ENCODE peak calls at places on chromosomes 2 and 18, in eight cellular contexts. One of them, this sample, is unnamed.

GRCh38 chr2:64599469-64599868 is 54.2 kb downstream of the SERTAD2 start:
- DNase-seq in thyroid gland: peak; percentile 53
- DNase-seq in fibroblast of lung: no peak
- DNase-seq in heart left ventricle: no peak
- DNase-seq in AG04450: no peak
- DNase-seq in HL-60: no peak
- DNase-seq in fibroblast of mammary gland: no peak
- DNase-seq in cardiac muscle cell: peak; percentile 12
- DNase-seq in this sample: no peak

GRCh38 chr2:41598161-41598894 is 449.5 kb upstream of the PKDCC start:
- DNase-seq in fibroblast of lung: peak; percentile 38
- DNase-seq in cardiac muscle cell: peak; percentile 92
- DNase-seq in heart left ventricle: no peak
- DNase-seq in thyroid gland: no peak
- DNase-seq in fibroblast of mammary gland: peak; percentile 69
- DNase-seq in AG04450: no peak
- DNase-seq in HL-60: no peak
- DNase-seq in this sample: no peak

GRCh38 chr18:53990485-53990884 is 234.0 kb downstream of the MBD2 start:
- DNase-seq in thyroid gland: no peak
- DNase-seq in AG04450: no peak
- DNase-seq in HL-60: no peak
- DNase-seq in heart left ventricle: no peak
- DNase-seq in fibroblast of lung: no peak
- DNase-seq in cardiac muscle cell: peak; percentile 11
- DNase-seq in fibroblast of mammary gland: no peak
- DNase-seq in this sample: no peak

GRCh38 chr2:120743657-120744056 is 8.0 kb downstream of the GLI2 start:
- DNase-seq in heart left ventricle: peak; percentile 21
- DNase-seq in AG04450: no peak
- DNase-seq in cardiac muscle cell: no peak
- DNase-seq in thyroid gland: no peak
- DNase-seq in HL-60: no peak
- DNase-seq in fibroblast of lung: no peak
- DNase-seq in fibroblast of mammary gland: no peak
- DNase-seq in this sample: no peak

GRCh38 chr18:23365602-23366001 is 87.5 kb upstream of the RIOK3 start:
- DNase-seq in AG04450: no peak
- DNase-seq in fibroblast of lung: peak; percentile 18
- DNase-seq in fibroblast of mammary gland: peak; percentile 82
- DNase-seq in cardiac muscle cell: peak; percentile 61
- DNase-seq in heart left ventricle: no peak
- DNase-seq in HL-60: no peak
- DNase-seq in thyroid gland: no peak
- DNase-seq in this sample: no peak

GRCh38 chr18:80041424-80041823 is 7.2 kb downstream of the RBFA start:
- DNase-seq in fibroblast of mammary gland: no peak
- DNase-seq in cardiac muscle cell: no peak
- DNase-seq in thyroid gland: no peak
- DNase-seq in heart left ventricle: no peak
- DNase-seq in fibroblast of lung: no peak
- DNase-seq in AG04450: no peak
- DNase-seq in HL-60: no peak
- DNase-seq in this sample: no peak

GRCh38 chr2:190765386-190766173 is 115.0 kb upstream of the GLS start:
- DNase-seq in fibroblast of lung: peak; percentile 71
- DNase-seq in fibroblast of mammary gland: peak; percentile 89
- DNase-seq in AG04450: peak; percentile 29
- DNase-seq in heart left ventricle: no peak
- DNase-seq in cardiac muscle cell: peak; percentile 71
- DNase-seq in thyroid gland: no peak
- DNase-seq in HL-60: no peak
- DNase-seq in this sample: peak; percentile 89

GRCh38 chr2:130183500-130184373 is 1.7 kb downstream of the MZT2B start:
- DNase-seq in cardiac muscle cell: peak; percentile 56
- DNase-seq in heart left ventricle: no peak
- DNase-seq in HL-60: no peak
- DNase-seq in fibroblast of lung: peak; percentile 33
- DNase-seq in thyroid gland: peak; percentile 85
- DNase-seq in fibroblast of mammary gland: peak; percentile 35
- DNase-seq in AG04450: no peak
- DNase-seq in this sample: no peak

GRCh38 chr2:74440378-74441110 is 1.2 kb downstream of the RTKN start:
- DNase-seq in thyroid gland: peak; percentile 93
- DNase-seq in AG04450: no peak
- DNase-seq in fibroblast of mammary gland: peak; percentile 68
- DNase-seq in cardiac muscle cell: peak; percentile 90
- DNase-seq in heart left ventricle: peak; percentile 93
- DNase-seq in fibroblast of lung: peak; percentile 85
- DNase-seq in HL-60: no peak
- DNase-seq in this sample: no peak

GRCh38 chr2:227462972-227463931 is 8.7 kb upstream of the AGFG1 start:
- DNase-seq in heart left ventricle: no peak
- DNase-seq in thyroid gland: no peak
- DNase-seq in cardiac muscle cell: no peak
- DNase-seq in fibroblast of lung: no peak
- DNase-seq in HL-60: no peak
- DNase-seq in fibroblast of mammary gland: peak; percentile 48
- DNase-seq in AG04450: no peak
- DNase-seq in this sample: no peak

GRCh38 chr2:185644828-185645227 is 93.8 kb upstream of the FSIP2 start:
- DNase-seq in cardiac muscle cell: no peak
- DNase-seq in AG04450: no peak
- DNase-seq in heart left ventricle: no peak
- DNase-seq in fibroblast of mammary gland: no peak
- DNase-seq in fibroblast of lung: peak; percentile 26
- DNase-seq in HL-60: no peak
- DNase-seq in thyroid gland: no peak
- DNase-seq in this sample: no peak

GRCh38 chr2:194223173-194223670 is 1433.8 kb upstream of the SLC39A10 start:
- DNase-seq in thyroid gland: no peak
- DNase-seq in AG04450: no peak
- DNase-seq in HL-60: no peak
- DNase-seq in heart left ventricle: no peak
- DNase-seq in cardiac muscle cell: no peak
- DNase-seq in fibroblast of mammary gland: no peak
- DNase-seq in fibroblast of lung: no peak
- DNase-seq in this sample: no peak

GRCh38 chr2:61763605-61764034 is 90.2 kb downstream of the FAM161A start:
- DNase-seq in fibroblast of lung: peak; percentile 87
- DNase-seq in HL-60: peak; percentile 68
- DNase-seq in heart left ventricle: peak; percentile 86
- DNase-seq in fibroblast of mammary gland: peak; percentile 89
- DNase-seq in AG04450: peak; percentile 62
- DNase-seq in thyroid gland: peak; percentile 77
- DNase-seq in cardiac muscle cell: peak; percentile 93
- DNase-seq in this sample: peak; percentile 70

GRCh38 chr18:23855721-23856120 is 158.8 kb upstream of the TTC39C start:
- DNase-seq in fibroblast of mammary gland: no peak
- DNase-seq in cardiac muscle cell: no peak
- DNase-seq in HL-60: no peak
- DNase-seq in AG04450: no peak
- DNase-seq in fibroblast of lung: no peak
- DNase-seq in thyroid gland: no peak
- DNase-seq in heart left ventricle: no peak
- DNase-seq in this sample: no peak

GRCh38 chr2:230472619-230473018 is 56.6 kb downstream of the SP100 start:
- DNase-seq in AG04450: no peak
- DNase-seq in thyroid gland: no peak
- DNase-seq in fibroblast of mammary gland: peak; percentile 91
- DNase-seq in HL-60: peak; percentile 58
- DNase-seq in cardiac muscle cell: peak; percentile 43
- DNase-seq in fibroblast of lung: peak; percentile 37
- DNase-seq in heart left ventricle: no peak
- DNase-seq in this sample: peak; percentile 89

GRCh38 chr18:13381907-13382682 is 163.5 kb downstream of the LDLRAD4 start:
- DNase-seq in AG04450: no peak
- DNase-seq in fibroblast of lung: peak; percentile 40
- DNase-seq in cardiac muscle cell: peak; percentile 75
- DNase-seq in fibroblast of mammary gland: peak; percentile 57
- DNase-seq in HL-60: no peak
- DNase-seq in thyroid gland: peak; percentile 85
- DNase-seq in heart left ventricle: peak; percentile 80
- DNase-seq in this sample: no peak

GRCh38 chr2:45275806-45276205 is 266.6 kb upstream of the SIX2 start:
- DNase-seq in fibroblast of mammary gland: no peak
- DNase-seq in HL-60: no peak
- DNase-seq in cardiac muscle cell: no peak
- DNase-seq in thyroid gland: no peak
- DNase-seq in fibroblast of lung: no peak
- DNase-seq in heart left ventricle: no peak
- DNase-seq in AG04450: no peak
- DNase-seq in this sample: no peak

GRCh38 chr2:112821142-112821541 is 15.4 kb downstream of the IL1B start:
- DNase-seq in AG04450: no peak
- DNase-seq in fibroblast of mammary gland: no peak
- DNase-seq in heart left ventricle: no peak
- DNase-seq in HL-60: no peak
- DNase-seq in cardiac muscle cell: no peak
- DNase-seq in fibroblast of lung: no peak
- DNase-seq in thyroid gland: no peak
- DNase-seq in this sample: no peak

GRCh38 chr2:128416366-128416765 is 97.7 kb upstream of the HS6ST1 start:
- DNase-seq in heart left ventricle: no peak
- DNase-seq in AG04450: no peak
- DNase-seq in fibroblast of mammary gland: no peak
- DNase-seq in thyroid gland: no peak
- DNase-seq in fibroblast of lung: no peak
- DNase-seq in cardiac muscle cell: no peak
- DNase-seq in HL-60: no peak
- DNase-seq in this sample: no peak

GRCh38 chr2:59655809-59656208 is 897.6 kb downstream of the BCL11A start:
- DNase-seq in fibroblast of mammary gland: no peak
- DNase-seq in fibroblast of lung: no peak
- DNase-seq in HL-60: no peak
- DNase-seq in heart left ventricle: no peak
- DNase-seq in thyroid gland: no peak
- DNase-seq in AG04450: no peak
- DNase-seq in cardiac muscle cell: no peak
- DNase-seq in this sample: no peak

GRCh38 chr2:136360790-136361189 is 242.8 kb upstream of the CXCR4 start:
- DNase-seq in AG04450: no peak
- DNase-seq in heart left ventricle: no peak
- DNase-seq in fibroblast of lung: no peak
- DNase-seq in thyroid gland: no peak
- DNase-seq in fibroblast of mammary gland: no peak
- DNase-seq in cardiac muscle cell: no peak
- DNase-seq in HL-60: no peak
- DNase-seq in this sample: no peak

GRCh38 chr2:24122-24521 is 22.2 kb downstream of the FAM110C start:
- DNase-seq in HL-60: no peak
- DNase-seq in cardiac muscle cell: no peak
- DNase-seq in thyroid gland: no peak
- DNase-seq in fibroblast of mammary gland: no peak
- DNase-seq in AG04450: no peak
- DNase-seq in heart left ventricle: no peak
- DNase-seq in fibroblast of lung: no peak
- DNase-seq in this sample: no peak

GRCh38 chr2:233040571-233040970 is 8.1 kb downstream of the NEU2 start:
- DNase-seq in AG04450: no peak
- DNase-seq in thyroid gland: no peak
- DNase-seq in fibroblast of lung: no peak
- DNase-seq in HL-60: no peak
- DNase-seq in heart left ventricle: no peak
- DNase-seq in fibroblast of mammary gland: no peak
- DNase-seq in cardiac muscle cell: no peak
- DNase-seq in this sample: no peak

GRCh38 chr2:233040174-233040530 is 7.7 kb downstream of the NEU2 start:
- DNase-seq in thyroid gland: no peak
- DNase-seq in cardiac muscle cell: no peak
- DNase-seq in fibroblast of lung: no peak
- DNase-seq in HL-60: no peak
- DNase-seq in heart left ventricle: no peak
- DNase-seq in fibroblast of mammary gland: no peak
- DNase-seq in AG04450: no peak
- DNase-seq in this sample: no peak

GRCh38 chr2:233041722-233042323 is 9.4 kb downstream of the NEU2 start:
- DNase-seq in cardiac muscle cell: no peak
- DNase-seq in HL-60: no peak
- DNase-seq in fibroblast of lung: no peak
- DNase-seq in AG04450: no peak
- DNase-seq in fibroblast of mammary gland: no peak
- DNase-seq in heart left ventricle: no peak
- DNase-seq in thyroid gland: no peak
- DNase-seq in this sample: no peak

GRCh38 chr2:233037078-233037477 is 4.6 kb downstream of the NEU2 start:
- DNase-seq in fibroblast of mammary gland: peak; percentile 62
- DNase-seq in thyroid gland: no peak
- DNase-seq in AG04450: no peak
- DNase-seq in cardiac muscle cell: peak; percentile 78
- DNase-seq in heart left ventricle: no peak
- DNase-seq in HL-60: no peak
- DNase-seq in fibroblast of lung: peak; percentile 62
- DNase-seq in this sample: no peak

GRCh38 chr2:233039217-233040173 is 7.0 kb downstream of the NEU2 start:
- DNase-seq in cardiac muscle cell: no peak
- DNase-seq in thyroid gland: no peak
- DNase-seq in fibroblast of mammary gland: no peak
- DNase-seq in fibroblast of lung: no peak
- DNase-seq in AG04450: no peak
- DNase-seq in HL-60: no peak
- DNase-seq in heart left ventricle: no peak
- DNase-seq in this sample: no peak
- H3K4me3 ChIP-seq in cardiac muscle cell: no peak overlapping the region
- H3K4me3 ChIP-seq in thyroid gland: no peak overlapping the region
- H3K4me3 ChIP-seq in fibroblast of mammary gland: no peak overlapping the region
- H3K4me3 ChIP-seq in fibroblast of lung: no peak overlapping the region
- H3K4me3 ChIP-seq in AG04450: no peak overlapping the region
- H3K4me3 ChIP-seq in HL-60: no peak overlapping the region
- H3K4me3 ChIP-seq in heart left ventricle: no peak overlapping the region
- H3K4me3 ChIP-seq in this sample: no peak overlapping the region

GRCh38 chr2:13413989-13414388 is 697.3 kb downstream of the TRIB2 start:
- DNase-seq in cardiac muscle cell: no peak
- DNase-seq in AG04450: no peak
- DNase-seq in thyroid gland: no peak
- DNase-seq in fibroblast of mammary gland: no peak
- DNase-seq in heart left ventricle: no peak
- DNase-seq in HL-60: no peak
- DNase-seq in fibroblast of lung: peak; percentile 1
- DNase-seq in this sample: no peak
- TF ChIP-seq CTCF in cardiac muscle cell: no peak
- TF ChIP-seq CTCF in AG04450: no peak
- TF ChIP-seq CTCF in thyroid gland: no peak
- TF ChIP-seq CTCF in fibroblast of mammary gland: no peak
- TF ChIP-seq CTCF in heart left ventricle: no peak
- TF ChIP-seq CTCF in HL-60: no peak
- TF ChIP-seq CTCF in fibroblast of lung: no peak
- TF ChIP-seq CTCF in this sample: no peak

GRCh38 chr2:175049671-175050070 is 44.5 kb upstream of the CHN1 start:
- DNase-seq in heart left ventricle: no peak
- DNase-seq in AG04450: no peak
- DNase-seq in HL-60: no peak
- DNase-seq in thyroid gland: no peak
- DNase-seq in fibroblast of lung: no peak
- DNase-seq in cardiac muscle cell: no peak
- DNase-seq in fibroblast of mammary gland: peak; percentile 64
- DNase-seq in this sample: no peak

GRCh38 chr2:175048275-175048674 is 43.1 kb upstream of the CHN1 start:
- DNase-seq in HL-60: no peak
- DNase-seq in heart left ventricle: no peak
- DNase-seq in thyroid gland: no peak
- DNase-seq in fibroblast of lung: no peak
- DNase-seq in fibroblast of mammary gland: no peak
- DNase-seq in cardiac muscle cell: no peak
- DNase-seq in AG04450: no peak
- DNase-seq in this sample: no peak
- H3K4me3 ChIP-seq in HL-60: no peak overlapping the region
- H3K4me3 ChIP-seq in heart left ventricle: no peak overlapping the region
- H3K4me3 ChIP-seq in thyroid gland: no peak overlapping the region
- H3K4me3 ChIP-seq in fibroblast of lung: no peak overlapping the region
- H3K4me3 ChIP-seq in fibroblast of mammary gland: no peak overlapping the region
- H3K4me3 ChIP-seq in cardiac muscle cell: no peak overlapping the region
- H3K4me3 ChIP-seq in AG04450: no peak overlapping the region
- H3K4me3 ChIP-seq in this sample: no peak overlapping the region

GRCh38 chr18:57438669-57439616 is 3.8 kb downstream of the ONECUT2 start:
- DNase-seq in heart left ventricle: no peak
- DNase-seq in fibroblast of lung: no peak
- DNase-seq in AG04450: no peak
- DNase-seq in HL-60: peak; percentile 26
- DNase-seq in cardiac muscle cell: no peak
- DNase-seq in thyroid gland: no peak
- DNase-seq in fibroblast of mammary gland: no peak
- DNase-seq in this sample: no peak
- TF ChIP-seq CTCF in heart left ventricle: no peak
- TF ChIP-seq CTCF in fibroblast of lung: no peak
- TF ChIP-seq CTCF in AG04450: no peak
- TF ChIP-seq CTCF in HL-60: no peak
- TF ChIP-seq CTCF in cardiac muscle cell: no peak
- TF ChIP-seq CTCF in thyroid gland: no peak
- TF ChIP-seq CTCF in fibroblast of mammary gland: no peak
- TF ChIP-seq CTCF in this sample: peak; percentile 30